ENCODE peak calls at places on chromosomes 12 and 14, in eight cellular contexts. One of them, this sample, is unnamed. For H3K4me1, the result is how much of the 10 kb centered on the place peaks cover.

GRCh38 chr12:107302649-107303386 is 209.5 kb upstream of the CRY1 start:
- DNase-seq in naive thymus-derived CD4-positive, alpha-beta T cell: no peak
- DNase-seq in mesendoderm: no peak
- DNase-seq in SJSA1: no peak
- DNase-seq in SK-N-SH: no peak
- DNase-seq in Karpas-422: no peak
- DNase-seq in colonic mucosa: no peak
- DNase-seq in A673: no peak
- DNase-seq in this sample: no peak

GRCh38 chr14:89407856-89408255 is 9.2 kb downstream of the FOXN3 start:
- DNase-seq in naive thymus-derived CD4-positive, alpha-beta T cell: no peak
- DNase-seq in mesendoderm: peak
- DNase-seq in SJSA1: no peak
- DNase-seq in SK-N-SH: no peak
- DNase-seq in Karpas-422: no peak
- DNase-seq in colonic mucosa: no peak
- DNase-seq in A673: no peak
- DNase-seq in this sample: no peak

GRCh38 chr14:102238131-102238530 is 66.8 kb downstream of the MOK start:
- DNase-seq in naive thymus-derived CD4-positive, alpha-beta T cell: no peak
- DNase-seq in mesendoderm: peak
- DNase-seq in SJSA1: no peak
- DNase-seq in SK-N-SH: no peak
- DNase-seq in Karpas-422: no peak
- DNase-seq in colonic mucosa: no peak
- DNase-seq in A673: no peak
- DNase-seq in this sample: no peak

GRCh38 chr12:94988471-94988870 is 15.0 kb downstream of the NDUFA12 start:
- DNase-seq in naive thymus-derived CD4-positive, alpha-beta T cell: peak
- DNase-seq in mesendoderm: no peak
- DNase-seq in SJSA1: no peak
- DNase-seq in SK-N-SH: no peak
- DNase-seq in Karpas-422: peak
- DNase-seq in colonic mucosa: no peak
- DNase-seq in A673: no peak
- DNase-seq in this sample: no peak

GRCh38 chr12:6470375-6471163 is at the start of gene VAMP1:
- DNase-seq in naive thymus-derived CD4-positive, alpha-beta T cell: peak
- DNase-seq in mesendoderm: peak
- DNase-seq in SJSA1: peak
- DNase-seq in SK-N-SH: peak
- DNase-seq in Karpas-422: peak
- DNase-seq in colonic mucosa: peak
- DNase-seq in A673: peak
- DNase-seq in this sample: peak

GRCh38 chr14:101578489-101578888 is 17.2 kb downstream of the DIO3 start:
- DNase-seq in naive thymus-derived CD4-positive, alpha-beta T cell: no peak
- DNase-seq in mesendoderm: no peak
- DNase-seq in SJSA1: no peak
- DNase-seq in SK-N-SH: no peak
- DNase-seq in Karpas-422: no peak
- DNase-seq in colonic mucosa: no peak
- DNase-seq in A673: no peak
- DNase-seq in this sample: no peak

GRCh38 chr14:29078810-29079522 is 312.4 kb downstream of the FOXG1 start:
- DNase-seq in naive thymus-derived CD4-positive, alpha-beta T cell: no peak
- DNase-seq in mesendoderm: no peak
- DNase-seq in SJSA1: no peak
- DNase-seq in SK-N-SH: no peak
- DNase-seq in Karpas-422: no peak
- DNase-seq in colonic mucosa: no peak
- DNase-seq in A673: no peak
- DNase-seq in this sample: no peak

GRCh38 chr12:120466560-120467315 is 2.8 kb downstream of the SRSF9 start:
- DNase-seq in naive thymus-derived CD4-positive, alpha-beta T cell: peak
- DNase-seq in mesendoderm: peak
- DNase-seq in SJSA1: peak
- DNase-seq in SK-N-SH: peak
- DNase-seq in Karpas-422: peak
- DNase-seq in colonic mucosa: peak
- DNase-seq in A673: peak
- DNase-seq in this sample: peak

GRCh38 chr12:102474438-102475064 is 5.8 kb downstream of the IGF1 start:
- DNase-seq in naive thymus-derived CD4-positive, alpha-beta T cell: no peak
- DNase-seq in mesendoderm: peak
- DNase-seq in SJSA1: no peak
- DNase-seq in SK-N-SH: no peak
- DNase-seq in Karpas-422: no peak
- DNase-seq in colonic mucosa: no peak
- DNase-seq in A673: no peak
- DNase-seq in this sample: no peak

GRCh38 chr14:22599349-22599748 is 1.2 kb downstream of the ABHD4 start:
- DNase-seq in naive thymus-derived CD4-positive, alpha-beta T cell: no peak
- DNase-seq in mesendoderm: no peak
- DNase-seq in SJSA1: no peak
- DNase-seq in SK-N-SH: no peak
- DNase-seq in Karpas-422: no peak
- DNase-seq in colonic mucosa: no peak
- DNase-seq in A673: no peak
- DNase-seq in this sample: no peak

GRCh38 chr14:64795921-64796320 is 83.8 kb downstream of the SPTB start:
- DNase-seq in naive thymus-derived CD4-positive, alpha-beta T cell: no peak
- DNase-seq in mesendoderm: no peak
- DNase-seq in SJSA1: no peak
- DNase-seq in SK-N-SH: peak
- DNase-seq in Karpas-422: no peak
- DNase-seq in colonic mucosa: no peak
- DNase-seq in A673: no peak
- DNase-seq in this sample: no peak

GRCh38 chr14:81868172-81868571 is 334.5 kb upstream of the SEL1L start:
- DNase-seq in naive thymus-derived CD4-positive, alpha-beta T cell: no peak
- DNase-seq in mesendoderm: peak
- DNase-seq in SJSA1: no peak
- DNase-seq in SK-N-SH: no peak
- DNase-seq in Karpas-422: no peak
- DNase-seq in colonic mucosa: no peak
- DNase-seq in A673: no peak
- DNase-seq in this sample: no peak

DNA sequence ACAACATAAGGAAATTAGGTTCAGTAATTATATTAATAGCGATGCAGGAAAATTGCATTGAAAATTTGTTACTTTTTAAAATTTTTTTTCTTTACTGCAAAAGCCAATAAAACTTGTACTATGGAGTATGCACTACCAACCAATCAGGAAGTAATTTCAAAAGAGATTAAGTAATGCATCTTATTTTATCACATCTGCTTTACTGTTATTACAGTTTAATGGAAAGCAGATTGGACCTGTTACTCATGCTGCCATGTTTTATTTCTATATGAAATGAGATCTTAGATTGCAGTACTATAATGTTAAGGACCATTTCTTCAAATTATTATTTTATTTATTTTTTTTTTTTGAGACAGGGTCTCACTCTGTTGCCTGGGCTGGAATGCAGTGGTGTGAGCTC is 1.7 kb upstream of the STRN3 start:
- DNase-seq in naive thymus-derived CD4-positive, alpha-beta T cell: no peak
- DNase-seq in mesendoderm: no peak
- DNase-seq in SJSA1: no peak
- DNase-seq in SK-N-SH: peak
- DNase-seq in Karpas-422: no peak
- DNase-seq in colonic mucosa: no peak
- DNase-seq in A673: no peak
- DNase-seq in this sample: no peak
- H3K4me3 ChIP-seq in naive thymus-derived CD4-positive, alpha-beta T cell: no peak
- H3K4me3 ChIP-seq in mesendoderm: no peak
- H3K4me3 ChIP-seq in SJSA1: no peak
- H3K4me3 ChIP-seq in SK-N-SH: peak
- H3K4me3 ChIP-seq in Karpas-422: no peak
- H3K4me3 ChIP-seq in colonic mucosa: peak
- H3K4me3 ChIP-seq in A673: peak
- H3K4me3 ChIP-seq in this sample: peak

GRCh38 chr12:56017181-56017580 is 3.7 kb upstream of the IKZF4 start:
- DNase-seq in naive thymus-derived CD4-positive, alpha-beta T cell: no peak
- DNase-seq in mesendoderm: no peak
- DNase-seq in SJSA1: no peak
- DNase-seq in SK-N-SH: no peak
- DNase-seq in Karpas-422: no peak
- DNase-seq in colonic mucosa: no peak
- DNase-seq in A673: no peak
- DNase-seq in this sample: no peak

GRCh38 chr12:56014205-56014604 is 6.6 kb upstream of the IKZF4 start:
- DNase-seq in naive thymus-derived CD4-positive, alpha-beta T cell: no peak
- DNase-seq in mesendoderm: no peak
- DNase-seq in SJSA1: no peak
- DNase-seq in SK-N-SH: no peak
- DNase-seq in Karpas-422: no peak
- DNase-seq in colonic mucosa: peak
- DNase-seq in A673: no peak
- DNase-seq in this sample: no peak

GRCh38 chr12:56011509-56012090 is 9.2 kb upstream of the IKZF4 start:
- DNase-seq in naive thymus-derived CD4-positive, alpha-beta T cell: no peak
- DNase-seq in mesendoderm: no peak
- DNase-seq in SJSA1: no peak
- DNase-seq in SK-N-SH: no peak
- DNase-seq in Karpas-422: no peak
- DNase-seq in colonic mucosa: no peak
- DNase-seq in A673: no peak
- DNase-seq in this sample: no peak

GRCh38 chr12:56010112-56010570 is 10.7 kb upstream of the IKZF4 start:
- DNase-seq in naive thymus-derived CD4-positive, alpha-beta T cell: no peak
- DNase-seq in mesendoderm: no peak
- DNase-seq in SJSA1: no peak
- DNase-seq in SK-N-SH: no peak
- DNase-seq in Karpas-422: no peak
- DNase-seq in colonic mucosa: no peak
- DNase-seq in A673: no peak
- DNase-seq in this sample: no peak

GRCh38 chr12:56013482-56013881 is 7.4 kb upstream of the IKZF4 start:
- DNase-seq in naive thymus-derived CD4-positive, alpha-beta T cell: no peak
- DNase-seq in mesendoderm: no peak
- DNase-seq in SJSA1: no peak
- DNase-seq in SK-N-SH: no peak
- DNase-seq in Karpas-422: no peak
- DNase-seq in colonic mucosa: peak
- DNase-seq in A673: no peak
- DNase-seq in this sample: no peak
- H3K4me1 ChIP-seq in naive thymus-derived CD4-positive, alpha-beta T cell: under half
- H3K4me1 ChIP-seq in mesendoderm: under half
- H3K4me1 ChIP-seq in SJSA1: under half
- H3K4me1 ChIP-seq in SK-N-SH: under half
- H3K4me1 ChIP-seq in Karpas-422: under half
- H3K4me1 ChIP-seq in colonic mucosa: under half
- H3K4me1 ChIP-seq in A673: under half
- H3K4me1 ChIP-seq in this sample: under half

GRCh38 chr14:92579244-92579643 is 65.7 kb downstream of the RIN3 start:
- DNase-seq in naive thymus-derived CD4-positive, alpha-beta T cell: no peak
- DNase-seq in mesendoderm: no peak
- DNase-seq in SJSA1: no peak
- DNase-seq in SK-N-SH: no peak
- DNase-seq in Karpas-422: no peak
- DNase-seq in colonic mucosa: no peak
- DNase-seq in A673: no peak
- DNase-seq in this sample: no peak

GRCh38 chr14:92577321-92577742 is 63.8 kb downstream of the RIN3 start:
- DNase-seq in naive thymus-derived CD4-positive, alpha-beta T cell: no peak
- DNase-seq in mesendoderm: no peak
- DNase-seq in SJSA1: no peak
- DNase-seq in SK-N-SH: no peak
- DNase-seq in Karpas-422: no peak
- DNase-seq in colonic mucosa: no peak
- DNase-seq in A673: no peak
- DNase-seq in this sample: no peak

GRCh38 chr14:92575773-92576303 is 62.3 kb downstream of the RIN3 start:
- DNase-seq in naive thymus-derived CD4-positive, alpha-beta T cell: no peak
- DNase-seq in mesendoderm: no peak
- DNase-seq in SJSA1: no peak
- DNase-seq in SK-N-SH: no peak
- DNase-seq in Karpas-422: no peak
- DNase-seq in colonic mucosa: no peak
- DNase-seq in A673: no peak
- DNase-seq in this sample: no peak

GRCh38 chr14:92581206-92581605 is 67.6 kb downstream of the RIN3 start:
- DNase-seq in naive thymus-derived CD4-positive, alpha-beta T cell: no peak
- DNase-seq in mesendoderm: no peak
- DNase-seq in SJSA1: no peak
- DNase-seq in SK-N-SH: no peak
- DNase-seq in Karpas-422: no peak
- DNase-seq in colonic mucosa: no peak
- DNase-seq in A673: no peak
- DNase-seq in this sample: no peak

DNA sequence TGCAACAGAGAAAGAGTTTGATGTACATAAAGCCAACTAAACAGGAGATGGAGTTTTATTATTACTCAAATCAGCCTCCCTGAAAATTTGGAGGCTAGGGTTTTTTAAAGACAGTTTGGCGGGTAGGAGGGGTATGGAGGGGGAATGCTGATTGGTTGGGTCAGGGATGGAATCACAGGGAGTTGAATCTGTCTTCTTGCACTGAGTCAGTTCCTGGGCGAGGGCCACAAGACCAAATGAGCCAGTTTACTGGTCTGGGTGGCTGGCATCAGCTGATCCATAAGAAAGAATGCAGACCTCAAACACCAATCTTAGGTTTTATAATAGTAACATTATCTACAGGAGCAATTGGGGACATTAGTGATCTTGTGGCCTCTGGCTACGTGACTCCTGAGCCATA is 64.9 kb downstream of the RIN3 start:
- DNase-seq in naive thymus-derived CD4-positive, alpha-beta T cell: no peak
- DNase-seq in mesendoderm: no peak
- DNase-seq in SJSA1: no peak
- DNase-seq in SK-N-SH: no peak
- DNase-seq in Karpas-422: no peak
- DNase-seq in colonic mucosa: no peak
- DNase-seq in A673: no peak
- DNase-seq in this sample: no peak
- H3K27ac ChIP-seq in naive thymus-derived CD4-positive, alpha-beta T cell: no peak
- H3K27ac ChIP-seq in mesendoderm: no peak
- H3K27ac ChIP-seq in SJSA1: no peak
- H3K27ac ChIP-seq in SK-N-SH: peak
- H3K27ac ChIP-seq in Karpas-422: no peak
- H3K27ac ChIP-seq in colonic mucosa: no peak
- H3K27ac ChIP-seq in A673: no peak
- H3K27ac ChIP-seq in this sample: no peak

DNA sequence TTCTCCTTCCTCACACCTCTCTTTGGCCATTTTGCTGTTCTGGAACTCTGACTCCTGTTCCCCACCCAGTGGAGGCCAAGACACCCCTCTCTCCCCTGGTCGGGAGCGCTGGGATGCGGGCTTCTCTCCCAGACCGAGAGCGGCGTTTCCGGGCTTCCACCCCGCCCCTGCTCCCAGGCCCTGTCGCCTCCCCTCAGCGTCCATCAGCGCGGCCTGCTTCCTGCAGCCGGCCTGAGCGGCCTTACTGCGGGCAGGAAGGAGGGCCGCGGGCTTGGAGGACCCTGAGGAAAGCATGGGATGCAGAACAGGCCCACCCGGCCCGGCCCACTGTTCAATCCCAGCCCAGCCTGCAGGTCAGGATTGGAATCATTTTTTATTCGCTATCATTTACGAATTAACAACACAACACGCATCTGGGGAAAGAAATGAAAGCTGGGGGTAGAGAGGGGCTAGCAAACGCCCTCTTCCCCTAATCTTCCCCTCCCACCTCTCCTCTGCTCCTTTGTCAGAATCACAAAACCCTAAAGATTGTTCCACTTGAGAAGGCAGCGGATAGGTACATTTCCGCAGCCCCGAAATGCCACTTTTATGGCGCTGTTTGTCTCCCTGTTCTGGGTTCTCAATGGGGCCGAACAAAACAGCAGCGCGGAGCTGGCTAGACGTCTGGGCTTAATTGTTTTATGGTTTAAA is 3.8 kb upstream of the HOXC8 start:
- DNase-seq in naive thymus-derived CD4-positive, alpha-beta T cell: no peak
- DNase-seq in mesendoderm: no peak
- DNase-seq in SJSA1: no peak
- DNase-seq in SK-N-SH: no peak
- DNase-seq in Karpas-422: no peak
- DNase-seq in colonic mucosa: no peak
- DNase-seq in A673: no peak
- DNase-seq in this sample: no peak
- H3K4me3 ChIP-seq in naive thymus-derived CD4-positive, alpha-beta T cell: no peak
- H3K4me3 ChIP-seq in mesendoderm: no peak
- H3K4me3 ChIP-seq in SJSA1: peak
- H3K4me3 ChIP-seq in SK-N-SH: no peak
- H3K4me3 ChIP-seq in Karpas-422: no peak
- H3K4me3 ChIP-seq in colonic mucosa: no peak
- H3K4me3 ChIP-seq in A673: no peak
- H3K4me3 ChIP-seq in this sample: no peak